ENCODE peak calls at places on chromosomes 5 and 9, in six cellular contexts. M is GM13977, X is type B pancreatic cell, Z is MM.1S, G is AG09309, H is glutamatergic neuron. T is an unnamed sample.

GRCh38 chr5:135451581-135452360 is at the start of gene TIFAB:
- DNase-seq in G (no peak), H (no peak), Z (no peak), M (no peak), X (no peak), T (no peak)

GRCh38 chr9:16293610-16294009 is 576.9 kb downstream of the BNC2 start:
- DNase-seq in H (no peak), Z (no peak), G (no peak), X (no peak), M (no peak), T (no peak)

GRCh38 chr5:174535691-174536090 is 188.7 kb upstream of the MSX2 start:
- DNase-seq in M (no peak), Z (no peak), X (no peak), H (no peak), G (peak; percentile 46), T (no peak)

GRCh38 chr5:156391139-156391538 is 64.2 kb downstream of the SGCD start:
- DNase-seq in X (no peak), H (no peak), Z (no peak), G (peak; percentile 91), M (no peak), T (no peak)

GRCh38 chr5:173963107-173963506 is 25.9 kb upstream of the C5orf47 start:
- DNase-seq in M (no peak), H (no peak), Z (no peak), X (no peak), G (peak; percentile 37), T (no peak)

GRCh38 chr5:11719888-11720481 is 184.3 kb downstream of the CTNND2 start:
- DNase-seq in M (peak; percentile 11), X (no peak), G (no peak), H (peak; percentile 76), Z (peak; percentile 77), T (peak; percentile 12)

GRCh38 chr9:37325778-37326177 is 96.7 kb upstream of the GRHPR start:
- DNase-seq in M (no peak), H (no peak), G (no peak), Z (no peak), X (no peak), T (no peak)

GRCh38 chr9:63859475-63860215 is 1425.4 kb downstream of the FOXD4L5 start:
- DNase-seq in M (no peak), G (no peak), H (no peak), X (no peak), Z (peak; percentile 6), T (peak; percentile 32)

GRCh38 chr5:138035605-138036537 is 3.0 kb upstream of the FAM13B start:
- DNase-seq in X (no peak), Z (peak; percentile 89), M (peak; percentile 64), G (peak; percentile 79), H (peak; percentile 51), T (peak; percentile 59)

GRCh38 chr9:134182554-134183219 is 18.3 kb upstream of the RNU6ATAC start:
- DNase-seq in G (no peak), M (no peak), H (no peak), Z (no peak), X (peak; percentile 25), T (no peak)

GRCh38 chr9:121725008-121725795 is 73.8 kb downstream of the DAB2IP start:
- DNase-seq in M (no peak), Z (no peak), X (no peak), G (peak; percentile 98), H (peak; percentile 42), T (no peak)

GRCh38 chr5:172943283-172943841 is 15.9 kb upstream of the RPL26L1 start:
- DNase-seq in M (no peak), X (no peak), G (peak; percentile 69), H (no peak), Z (no peak), T (no peak)

GRCh38 chr5:119328753-119329602 is 26.8 kb upstream of the TNFAIP8 start:
- DNase-seq in M (no peak), X (no peak), H (no peak), Z (no peak), G (peak; percentile 83), T (no peak)

GRCh38 chr5:1140188-1140817 is 28.4 kb upstream of the SLC12A7 start:
- DNase-seq in M (peak; percentile 86), X (no peak), G (no peak), Z (peak; percentile 84), H (peak; percentile 76), T (peak; percentile 90)

GRCh38 chr5:86880785-86881492 is 263.2 kb downstream of the COX7C start:
- DNase-seq in G (peak; percentile 59), M (peak; percentile 14), Z (peak; percentile 82), H (peak; percentile 26), X (no peak), T (peak; percentile 21)

GRCh38 chr5:94618029-94618492 is 343 bp downstream of the KIAA0825 start:
- DNase-seq in G (no peak), Z (peak; percentile 16), H (no peak), M (peak; percentile 17), X (no peak), T (peak; percentile 31)

DNA sequence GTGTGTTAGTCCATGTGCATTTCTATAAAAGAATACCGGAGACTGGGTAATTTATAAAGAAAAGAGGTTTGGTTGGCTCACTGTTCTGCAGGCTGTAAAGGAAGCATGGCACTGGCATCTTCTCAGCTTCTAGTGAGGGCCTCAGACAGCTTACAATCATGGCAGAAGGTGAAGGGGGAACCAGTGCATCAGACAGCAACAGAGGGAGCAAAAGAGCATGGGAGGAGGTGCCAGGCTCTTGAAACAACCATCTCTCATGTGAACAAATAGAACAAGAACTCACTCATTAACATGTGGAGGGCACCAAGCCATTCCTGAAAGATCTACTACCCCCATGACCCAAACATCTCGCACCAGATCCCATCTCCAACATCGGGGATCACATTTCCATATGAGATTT is 89.2 kb upstream of the IL33 start:
- DNase-seq in M (no peak), Z (no peak), X (no peak), G (no peak), H (no peak), T (no peak)
- TF ChIP-seq CTCF in M (no peak), Z (no peak), X (no peak), G (no peak), H (no peak), T (no peak)

DNA sequence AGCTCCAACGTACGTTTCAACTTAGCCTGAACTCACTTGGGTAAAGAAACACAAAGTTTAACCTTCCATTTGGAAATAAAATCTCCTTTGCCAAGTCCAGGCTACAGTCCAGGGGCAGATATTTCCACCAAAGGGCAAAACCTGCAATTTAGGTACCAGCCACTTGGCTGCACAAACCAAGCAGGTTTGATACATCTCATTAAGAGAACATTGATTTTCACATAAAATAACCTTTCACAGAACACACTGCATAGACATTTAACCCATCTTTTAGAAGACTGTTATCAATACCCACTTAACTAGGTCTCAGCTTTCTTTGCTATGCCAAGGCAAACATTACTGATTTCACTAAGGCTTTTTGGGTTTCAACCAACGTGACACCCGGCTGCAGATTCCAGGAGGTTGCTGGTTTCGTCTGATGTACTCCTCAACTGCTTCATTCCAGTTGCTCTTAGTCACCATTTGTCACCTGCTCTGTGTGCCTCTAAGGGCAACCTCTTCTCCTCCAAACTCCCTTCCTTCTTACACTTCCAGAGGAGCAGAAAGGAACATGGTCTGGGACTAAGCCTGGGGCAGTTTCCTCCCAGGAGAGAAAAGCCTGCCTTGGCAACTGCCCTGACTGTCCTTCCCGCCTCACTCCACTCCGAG is 67.1 kb downstream of the EPB41L4B start:
- DNase-seq in M (no peak), X (no peak), Z (no peak), G (no peak), H (no peak), T (no peak)
- TF ChIP-seq CTCF in M (no peak), X (no peak), Z (no peak), G (no peak), H (no peak), T (no peak)

DNA sequence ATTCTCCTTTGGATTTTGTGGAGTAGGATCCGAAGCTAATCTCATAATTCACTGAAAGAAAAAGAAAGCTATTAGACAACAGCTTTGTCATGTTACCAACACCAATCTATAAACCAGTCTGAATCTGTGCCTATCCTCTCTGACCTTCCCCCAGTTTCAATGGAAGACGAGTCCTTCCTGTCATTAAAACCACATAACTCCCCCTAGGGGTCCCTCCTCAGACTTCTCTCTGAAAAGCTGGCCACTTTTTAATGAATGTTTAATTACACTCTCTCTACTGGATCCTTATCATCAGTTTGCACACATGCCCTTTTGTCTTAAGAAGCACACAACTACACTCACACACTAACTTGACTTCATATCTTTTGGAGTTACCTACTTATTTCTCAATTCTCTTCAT is 98.0 kb upstream of the TSLP start:
- DNase-seq in H (no peak), G (no peak), X (no peak), Z (no peak), M (no peak), T (no peak)
- TF ChIP-seq CTCF in H (no peak), G (no peak), X (no peak), Z (no peak), M (no peak), T (no peak)

DNA sequence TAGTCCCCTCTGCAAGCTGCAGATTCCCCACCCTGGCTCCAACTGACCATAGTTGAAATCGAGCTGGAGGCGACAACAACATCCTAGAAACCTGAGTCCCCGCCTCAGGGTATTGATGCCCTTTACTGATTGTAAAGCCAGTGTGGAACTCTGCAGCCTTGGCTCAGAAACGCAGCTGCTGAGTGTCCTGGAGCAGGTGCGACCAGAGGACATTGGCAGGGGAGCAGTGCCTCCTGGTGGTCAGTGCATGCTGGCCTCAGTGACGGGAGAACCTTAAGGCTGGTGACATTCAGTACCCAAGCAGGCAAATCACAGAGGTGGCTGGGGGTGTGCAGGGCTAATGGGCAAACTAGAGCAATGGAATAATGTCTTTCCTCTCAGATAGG is 20.4 kb upstream of the ZNF354B start:
- DNase-seq in G (no peak), M (no peak), H (peak; percentile 79), X (no peak), Z (no peak), T (no peak)
- TF ChIP-seq CTCF in G (peak; percentile 51), M (no peak), H (peak; percentile 75), X (peak; percentile 77), Z (peak; percentile 42), T (no peak)